ENCODE peak calls at places on chromosomes 4 and X, in six cellular contexts. K is CD8-positive, alpha-beta T cell; M is cardiac fibroblast; B is lower lobe of right lung; E is fibroblast of pulmonary artery; O is GM23338. L is an unnamed sample.

GRCh38 chr4:105600256-105600655 is 47.8 kb downstream of the ARHGEF38 start:
- DNase-seq in K (no peak), M (no peak), B (no peak), E (no peak), O (no peak), L (no peak)

GRCh38 chrX:129654652-129655546 is at the start of gene APLN:
- DNase-seq in K (no peak), M (peak), B (peak), E (peak), O (peak), L (peak)

GRCh38 chr4:141721174-141721573 is 84.8 kb downstream of the IL15 start:
- DNase-seq in K (no peak), M (no peak), B (no peak), E (no peak), O (no peak), L (no peak)

GRCh38 chr4:38743866-38744265 is 38.9 kb downstream of the TLR10 start:
- DNase-seq in K (no peak), M (peak), B (no peak), E (no peak), O (no peak), L (peak)

GRCh38 chr4:73608677-73609594 is 11.3 kb downstream of the RASSF6 start:
- DNase-seq in K (no peak), M (peak), B (no peak), E (peak), O (no peak), L (peak)

GRCh38 chr4:4995103-4995761 is 24.0 kb downstream of the CYTL1 start:
- DNase-seq in K (peak), M (peak), B (peak), E (peak), O (peak), L (peak)

GRCh38 chr4:123922847-123923246 is 526.3 kb downstream of the SPRY1 start:
- DNase-seq in K (no peak), M (peak), B (no peak), E (peak), O (no peak), L (no peak)

GRCh38 chr4:12884846-12885796 is 599.0 kb downstream of the RAB28 start:
- DNase-seq in K (no peak), M (no peak), B (no peak), E (no peak), O (peak), L (no peak)

GRCh38 chr4:95095352-95095974 is 337.7 kb downstream of the BMPR1B start:
- DNase-seq in K (no peak), M (peak), B (no peak), E (peak), O (peak), L (peak)

GRCh38 chrX:6708676-6709075 is 173.8 kb upstream of the VCX3A start:
- DNase-seq in K (no peak), M (no peak), B (no peak), E (no peak), O (no peak), L (no peak)

GRCh38 chr4:143921160-143921559 is 15.8 kb upstream of the GYPE start:
- DNase-seq in K (no peak), M (no peak), B (no peak), E (peak), O (no peak), L (no peak)

GRCh38 chrX:154063234-154063633 is 34.3 kb downstream of the MECP2 start:
- DNase-seq in K (no peak), M (no peak), B (no peak), E (no peak), O (no peak), L (no peak)

GRCh38 chrX:139058831-139059495 is 347.4 kb upstream of the FGF13 start:
- DNase-seq in K (no peak), M (no peak), B (no peak), E (no peak), O (no peak), L (peak)

GRCh38 chrX:150236304-150236703 is 126.8 kb upstream of the MAMLD1 start:
- DNase-seq in K (no peak), M (no peak), B (no peak), E (no peak), O (no peak), L (no peak)

GRCh38 chrX:54357414-54358377 is at the start of gene WNK3:
- DNase-seq in K (peak), M (peak), B (peak), E (peak), O (peak), L (peak)

GRCh38 chr4:89307446-89308160 is at the start of gene GPRIN3:
- DNase-seq in K (peak), M (peak), B (peak), E (peak), O (peak), L (peak)

GRCh38 chrX:110258552-110258951 is 59.3 kb downstream of the AMMECR1 start:
- DNase-seq in K (no peak), M (no peak), B (no peak), E (peak), O (no peak), L (no peak)

GRCh38 chrX:101163166-101163565 is 56.4 kb upstream of the DRP2 start:
- DNase-seq in K (no peak), M (no peak), B (no peak), E (no peak), O (no peak), L (peak)

GRCh38 chrX:115345654-115346014 is 56.1 kb downstream of the LUZP4 start:
- DNase-seq in K (no peak), M (no peak), B (no peak), E (peak), O (no peak), L (no peak)

GRCh38 chr4:122576261-122577188 is 44.3 kb downstream of the IL21 start:
- DNase-seq in K (no peak), M (peak), B (no peak), E (peak), O (peak), L (peak)

GRCh38 chrX:103628386-103629290 is at the start of gene TCEAL1:
- DNase-seq in K (peak), M (peak), B (peak), E (peak), O (peak), L (peak)

GRCh38 chr4:22668301-22668700 is 24.4 kb upstream of the GBA3 start:
- DNase-seq in K (no peak), M (peak), B (no peak), E (peak), O (no peak), L (peak)

GRCh38 chrX:9378980-9379696 is 85.7 kb upstream of the TBL1X start:
- DNase-seq in K (no peak), M (peak), B (no peak), E (peak), O (no peak), L (peak)

GRCh38 chr4:26294904-26295303 is 25.9 kb upstream of the RBPJ start:
- DNase-seq in K (no peak), M (no peak), B (no peak), E (no peak), O (no peak), L (no peak)

GRCh38 chr4:131509521-131509920 is 1639.6 kb upstream of the PCDH10 start:
- DNase-seq in K (no peak), M (peak), B (no peak), E (peak), O (no peak), L (peak)

GRCh38 chrX:153499876-153500275 is 5.1 kb downstream of the BGN start:
- DNase-seq in K (no peak), M (no peak), B (no peak), E (no peak), O (no peak), L (no peak)

GRCh38 chrX:125131146-125131545 is 188.5 kb upstream of the TEX13C start:
- DNase-seq in K (no peak), M (no peak), B (no peak), E (no peak), O (peak), L (no peak)

GRCh38 chr4:110982486-110982885 is 359.6 kb upstream of the PITX2 start:
- DNase-seq in K (no peak), M (no peak), B (no peak), E (no peak), O (no peak), L (peak)

GRCh38 chr4:143643399-143643798 is 57.1 kb downstream of the FREM3 start:
- DNase-seq in K (no peak), M (no peak), B (no peak), E (no peak), O (no peak), L (no peak)

DNA sequence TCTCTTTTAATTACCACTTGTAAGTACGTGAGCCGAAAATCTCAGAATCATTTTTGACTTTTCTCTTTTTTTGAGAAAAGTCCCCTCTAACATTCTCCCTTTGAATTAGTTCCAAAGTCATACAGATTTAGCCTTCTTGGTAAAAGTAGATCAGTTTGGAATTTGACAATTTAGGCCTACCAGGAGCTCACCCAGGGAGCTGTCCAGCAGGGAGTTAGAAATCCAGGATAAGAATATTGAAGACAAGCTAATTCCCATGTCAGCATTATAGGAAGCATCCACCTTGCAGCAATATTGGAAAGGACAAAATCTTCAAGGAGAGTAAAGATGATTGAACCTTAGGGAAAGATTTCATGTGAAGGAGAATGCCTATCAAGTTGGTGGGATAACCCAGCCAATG is 352.2 kb upstream of the CPEB2 start:
- DNase-seq in K (no peak), M (no peak), B (no peak), E (peak), O (no peak), L (no peak)
- H3K4me3 ChIP-seq in K (no peak), M (no peak), B (no peak), E (no peak), O (no peak), L (no peak)

DNA sequence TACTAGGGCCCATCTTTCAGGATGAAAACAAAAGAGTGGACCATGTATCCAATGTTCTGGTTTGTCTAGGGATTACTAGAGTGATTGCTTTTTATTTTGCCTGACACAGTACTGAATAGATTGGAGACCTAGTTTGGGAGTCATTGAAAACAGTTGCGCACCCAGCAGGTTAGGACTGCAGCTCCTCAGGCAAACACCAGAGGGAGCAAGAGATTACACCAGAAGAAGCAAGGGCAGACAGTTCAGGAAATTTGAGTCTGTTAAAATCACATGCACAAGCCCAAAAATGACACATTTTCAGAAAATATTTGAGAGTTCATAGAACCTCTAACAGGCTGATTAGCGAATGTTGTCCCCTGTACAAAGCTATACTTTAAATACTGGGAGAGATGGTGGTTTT is 55.6 kb downstream of the CYLC1 start:
- DNase-seq in K (no peak), M (no peak), B (no peak), E (peak), O (peak), L (no peak)
- TF ChIP-seq CTCF in K (no peak), M (peak), B (no peak), E (peak), O (peak), L (peak)

DNA sequence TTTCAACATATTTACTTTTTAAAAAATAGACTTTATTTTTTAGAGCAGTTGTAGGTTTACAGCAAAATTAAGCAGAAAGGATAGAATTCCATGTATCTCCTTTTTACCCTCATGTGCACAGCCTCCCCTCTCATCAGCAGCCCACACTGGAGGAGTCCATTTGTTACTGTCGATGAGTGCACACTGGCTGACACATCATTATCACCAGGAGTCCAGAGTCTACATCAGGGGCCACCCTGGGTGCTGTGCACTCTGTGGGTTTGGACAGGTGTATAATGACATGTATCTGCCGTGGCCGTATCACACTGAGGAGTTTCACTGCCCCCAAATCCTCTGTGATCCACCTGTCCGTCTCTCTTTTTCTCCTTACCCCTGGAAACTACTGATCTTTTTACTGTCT is 26.3 kb downstream of the TBC1D14 start:
- DNase-seq in K (no peak), M (no peak), B (no peak), E (no peak), O (no peak), L (no peak)
- H3K4me3 ChIP-seq in K (no peak), M (no peak), B (no peak), E (no peak), O (no peak), L (no peak)

GRCh38 chr4:6403400-6403685 is 69.1 kb downstream of the PPP2R2C start:
- DNase-seq in K (no peak), M (peak), B (no peak), E (no peak), O (no peak), L (no peak)

GRCh38 chr4:6404611-6405416 is 67.6 kb downstream of the PPP2R2C start:
- DNase-seq in K (no peak), M (no peak), B (no peak), E (no peak), O (peak), L (no peak)

GRCh38 chr4:6405417-6405747 is 67.0 kb downstream of the PPP2R2C start:
- DNase-seq in K (no peak), M (no peak), B (no peak), E (no peak), O (no peak), L (no peak)

GRCh38 chr4:6401797-6402196 is 70.6 kb downstream of the PPP2R2C start:
- DNase-seq in K (no peak), M (no peak), B (no peak), E (no peak), O (no peak), L (no peak)

DNA sequence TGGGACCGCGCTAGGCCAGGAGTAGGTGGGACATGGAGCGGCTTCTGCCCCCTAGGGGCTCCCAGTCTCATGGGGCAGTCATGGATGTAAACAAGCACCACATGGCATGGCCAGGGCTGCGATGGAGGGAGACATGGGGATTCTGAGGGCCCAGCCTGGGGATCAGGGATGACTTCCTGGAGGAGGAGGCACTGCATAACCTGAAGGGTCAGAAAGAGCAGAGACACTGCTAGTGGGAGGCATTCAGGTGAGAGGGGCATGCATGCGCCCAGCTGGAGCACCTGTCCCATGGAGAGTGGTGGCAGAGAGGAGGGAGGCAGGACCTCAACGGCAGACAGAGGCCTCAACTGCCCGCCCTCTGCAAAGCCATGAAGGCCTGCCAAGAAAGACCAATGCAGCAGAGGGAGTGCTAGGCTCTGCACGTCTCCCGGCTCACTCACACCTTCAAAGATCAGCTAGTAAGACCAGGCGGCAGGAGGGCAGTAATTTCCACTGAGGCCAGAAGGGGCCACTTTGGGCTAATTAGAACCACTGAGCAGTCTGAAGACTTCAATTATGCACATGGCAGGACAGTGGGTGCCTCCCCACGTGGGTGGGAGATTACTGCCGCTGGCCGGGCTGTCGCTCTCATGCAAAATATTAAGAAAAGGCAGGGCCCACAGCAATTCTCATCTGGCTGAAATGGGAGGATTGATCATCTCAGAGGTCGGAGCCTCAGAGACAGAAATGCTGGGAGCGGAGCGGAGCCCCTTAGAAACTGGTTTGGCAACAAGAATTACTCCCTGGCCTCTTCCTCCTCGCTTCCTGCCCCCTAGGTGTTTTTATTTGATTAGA is 69.6 kb downstream of the PPP2R2C start:
- DNase-seq in K (no peak), M (no peak), B (no peak), E (no peak), O (peak), L (no peak)
- TF ChIP-seq CTCF in K (no peak), M (no peak), B (no peak), E (no peak), O (peak), L (no peak)

GRCh38 chr4:70737409-70737808 is 15.6 kb downstream of the RUFY3 start:
- DNase-seq in K (no peak), M (no peak), B (no peak), E (no peak), O (no peak), L (no peak)

GRCh38 chr4:70739496-70740337 is 18.0 kb downstream of the RUFY3 start:
- DNase-seq in K (no peak), M (no peak), B (no peak), E (no peak), O (peak), L (peak)

GRCh38 chr4:70734168-70734954 is 12.6 kb downstream of the RUFY3 start:
- DNase-seq in K (no peak), M (peak), B (no peak), E (peak), O (no peak), L (peak)

GRCh38 chr4:70737006-70737405 is 15.2 kb downstream of the RUFY3 start:
- DNase-seq in K (no peak), M (no peak), B (no peak), E (no peak), O (no peak), L (peak)

GRCh38 chr4:70734971-70735370 is 13.2 kb downstream of the RUFY3 start:
- DNase-seq in K (no peak), M (no peak), B (no peak), E (no peak), O (no peak), L (peak)
- H3K4me3 ChIP-seq in K (peak), M (peak), B (peak), E (peak), O (no peak), L (peak)

GRCh38 chr4:173237722-173238121 is 69.1 kb downstream of the GALNT7 start:
- DNase-seq in K (no peak), M (no peak), B (no peak), E (no peak), O (no peak), L (no peak)

GRCh38 chr4:173240696-173241095 is 72.1 kb downstream of the GALNT7 start:
- DNase-seq in K (no peak), M (no peak), B (no peak), E (no peak), O (peak), L (no peak)

GRCh38 chr4:173231916-173232315 is 63.3 kb downstream of the GALNT7 start:
- DNase-seq in K (no peak), M (peak), B (no peak), E (peak), O (no peak), L (no peak)

GRCh38 chr4:173235050-173235449 is 66.4 kb downstream of the GALNT7 start:
- DNase-seq in K (no peak), M (no peak), B (no peak), E (no peak), O (no peak), L (peak)

DNA sequence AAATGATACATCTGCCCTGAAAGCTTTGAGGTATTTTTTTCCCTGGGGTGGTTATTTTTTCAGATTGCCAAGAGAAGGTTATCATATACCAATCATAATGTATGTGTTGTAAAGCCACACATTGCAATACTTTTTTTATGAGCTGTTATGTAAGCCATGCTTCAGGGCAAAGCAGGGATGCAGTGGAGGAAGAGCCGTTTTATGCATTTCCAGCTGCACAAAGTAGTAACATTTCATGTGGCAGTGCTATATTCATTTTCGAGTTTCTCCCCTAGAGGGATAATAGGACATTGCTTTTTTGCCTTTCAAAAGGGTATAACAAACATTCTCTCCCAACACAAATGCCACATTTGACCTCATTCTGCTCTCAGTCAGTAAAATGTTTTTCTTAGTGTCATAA is 68.5 kb downstream of the GALNT7 start:
- DNase-seq in K (no peak), M (no peak), B (no peak), E (no peak), O (no peak), L (peak)
- TF ChIP-seq CTCF in K (no peak), M (no peak), B (no peak), E (no peak), O (no peak), L (no peak)

GRCh38 chr4:55547918-55548317 is 1.2 kb upstream of the CLOCK start:
- DNase-seq in K (no peak), M (no peak), B (no peak), E (no peak), O (no peak), L (no peak)
- H3K4me3 ChIP-seq in K (peak), M (peak), B (peak), E (peak), O (peak), L (peak)

GRCh38 chrX:23919148-23919547 is 11.3 kb downstream of the CXorf58 start:
- DNase-seq in K (no peak), M (no peak), B (no peak), E (no peak), O (no peak), L (no peak)

GRCh38 chrX:23919706-23920320 is 12.0 kb downstream of the CXorf58 start:
- DNase-seq in K (no peak), M (peak), B (no peak), E (peak), O (peak), L (peak)
- TF ChIP-seq CTCF in K (no peak), M (no peak), B (no peak), E (peak), O (peak), L (peak)